ENCODE peak calls at places on chromosomes 11 and 22, in six cellular contexts. J is neuronal stem cell, X is mesenchymal stem cell, C is H1, U is trophoblast cell, L is H9. D is an unnamed sample.
A peak's percentile ranks its signal among the peaks of the same experiment; 100 is the strongest.

GRCh38 chr11:27574342-27574741 is 67.8 kb upstream of the LIN7C start:
- DNase-seq in C (no peak), X (no peak), J (no peak), L (no peak), U (no peak), D (no peak)

GRCh38 chr11:29025001-29025400 is 916.8 kb downstream of the METTL15 start:
- DNase-seq in C (no peak), X (no peak), J (no peak), L (no peak), U (peak; percentile 2), D (peak; percentile 47)

GRCh38 chr11:66221012-66221411 is 47.4 kb upstream of the RAB1B start:
- DNase-seq in U (no peak), L (peak; percentile 15), C (no peak), X (no peak), J (no peak), D (no peak)

GRCh38 chr11:75291741-75292140 is 51.2 kb downstream of the TPBGL start:
- DNase-seq in U (no peak), C (no peak), J (no peak), X (no peak), L (no peak), D (no peak)

GRCh38 chr22:37176464-37177061 is 11.5 kb downstream of the C1QTNF6 start:
- DNase-seq in J (no peak), U (peak; percentile 93), X (peak; percentile 48), L (no peak), C (no peak), D (peak; percentile 78)

GRCh38 chr11:32456864-32457263 is 21.5 kb upstream of the WT1 start:
- DNase-seq in L (no peak), U (no peak), X (no peak), J (no peak), C (no peak), D (no peak)

GRCh38 chr11:88375927-88376470 is 38.5 kb upstream of the CTSC start:
- DNase-seq in J (no peak), U (no peak), X (no peak), L (no peak), C (no peak), D (no peak)

GRCh38 chr11:83159901-83160865 is 3.3 kb downstream of the PCF11 start:
- DNase-seq in U (peak; percentile 93), C (no peak), X (peak; percentile 39), L (no peak), J (no peak), D (peak; percentile 49)

GRCh38 chr22:27952091-27952490 is 33.0 kb upstream of the PITPNB start:
- DNase-seq in L (no peak), X (peak; percentile 60), U (peak; percentile 57), C (no peak), J (no peak), D (peak; percentile 81)

GRCh38 chr11:84384637-84385227 is 1098.6 kb upstream of the CCDC90B start:
- DNase-seq in J (peak; percentile 39), U (peak; percentile 75), L (peak; percentile 42), C (peak; percentile 66), X (peak; percentile 51), D (peak; percentile 34)

GRCh38 chr11:64694821-64695365 is 28.1 kb downstream of the NRXN2 start:
- DNase-seq in J (no peak), X (no peak), C (peak; percentile 74), L (peak; percentile 56), U (no peak), D (no peak)

GRCh38 chr22:47059701-47060161 is 297.3 kb downstream of the TBC1D22A start:
- DNase-seq in X (no peak), U (peak; percentile 36), C (no peak), J (no peak), L (no peak), D (no peak)

GRCh38 chr11:25890626-25891250 is 441.2 kb upstream of the ANO3 start:
- DNase-seq in J (no peak), L (no peak), C (no peak), U (no peak), X (no peak), D (no peak)

GRCh38 chr11:118921929-118922744 is 3.6 kb downstream of the BCL9L start:
- DNase-seq in L (peak; percentile 83), U (peak; percentile 79), J (no peak), C (peak; percentile 73), X (peak; percentile 83), D (peak; percentile 56)

GRCh38 chr11:1326435-1327063 is 17.1 kb upstream of the TOLLIP start:
- DNase-seq in U (no peak), C (no peak), L (no peak), J (no peak), X (peak; percentile 90), D (peak; percentile 73)

GRCh38 chr11:19602406-19602805 is 110.2 kb upstream of the NAV2 start:
- DNase-seq in X (no peak), L (no peak), C (no peak), J (no peak), U (no peak), D (no peak)

GRCh38 chr11:12167098-12167999 is 57.0 kb downstream of the MICAL2 start:
- DNase-seq in X (peak; percentile 94), J (no peak), L (no peak), U (peak; percentile 96), C (no peak), D (peak; percentile 97)

GRCh38 chr11:65078151-65078550 is 5.7 kb downstream of the CDCA5 start:
- DNase-seq in U (peak; percentile 71), C (peak; percentile 86), X (peak; percentile 49), L (peak; percentile 64), J (no peak), D (peak; percentile 17)

GRCh38 chr22:24133187-24133965 is 47.9 kb upstream of the SUSD2 start:
- DNase-seq in X (peak; percentile 36), C (no peak), J (no peak), L (peak; percentile 58), U (no peak), D (peak; percentile 41)
- H3K14ac ChIP-seq in X (no peak overlapping the region), C (no peak overlapping the region), J (no peak overlapping the region), L (no peak overlapping the region), U (no peak overlapping the region), D (no peak overlapping the region)

GRCh38 chr11:93727985-93728791 is 13.1 kb downstream of the TAF1D start:
- DNase-seq in L (no peak), U (peak; percentile 37), C (no peak), X (no peak), J (no peak), D (peak; percentile 54)
- H3K14ac ChIP-seq in L (no peak overlapping the region), U (no peak overlapping the region), C (no peak overlapping the region), X (no peak overlapping the region), J (no peak overlapping the region), D (no peak overlapping the region)

GRCh38 chr11:15106201-15106965 is 8.3 kb upstream of the INSC start:
- DNase-seq in C (no peak), U (peak; percentile 49), J (no peak), X (peak; percentile 92), L (no peak), D (peak; percentile 91)

GRCh38 chr11:15108592-15109130 is 6.1 kb upstream of the INSC start:
- DNase-seq in L (no peak), C (no peak), J (no peak), X (no peak), U (no peak), D (no peak)

GRCh38 chr11:15107730-15108515 is 6.8 kb upstream of the INSC start:
- DNase-seq in J (no peak), X (peak; percentile 74), U (no peak), C (no peak), L (no peak), D (peak; percentile 55)

GRCh38 chr11:15111215-15111614 is 3.5 kb upstream of the INSC start:
- DNase-seq in U (no peak), C (no peak), L (no peak), J (no peak), X (no peak), D (no peak)

GRCh38 chr11:15109602-15110001 is 5.1 kb upstream of the INSC start:
- DNase-seq in J (no peak), X (no peak), L (no peak), U (no peak), C (no peak), D (no peak)
- H3K14ac ChIP-seq in J (no peak overlapping the region), X (no peak overlapping the region), L (no peak overlapping the region), U (no peak overlapping the region), C (no peak overlapping the region), D (no peak overlapping the region)

GRCh38 chr11:120327311-120327710 is 2.2 kb downstream of the TLCD5 start:
- DNase-seq in J (no peak), X (no peak), L (no peak), C (no peak), U (no peak), D (no peak)

GRCh38 chr11:120326845-120327281 is 1.8 kb downstream of the TLCD5 start:
- DNase-seq in J (no peak), C (no peak), X (peak; percentile 58), L (no peak), U (peak; percentile 88), D (peak; percentile 51)

GRCh38 chr11:120326228-120326627 is 1.1 kb downstream of the TLCD5 start:
- DNase-seq in U (peak; percentile 86), L (no peak), X (peak; percentile 85), J (no peak), C (no peak), D (peak; percentile 86)

GRCh38 chr11:120329556-120329955 is 4.5 kb downstream of the TLCD5 start:
- DNase-seq in X (no peak), L (no peak), C (no peak), U (no peak), J (no peak), D (no peak)

GRCh38 chr11:120324932-120325810 is at the start of gene TLCD5:
- DNase-seq in C (peak; percentile 91), L (peak; percentile 94), U (peak; percentile 74), J (peak; percentile 76), X (peak; percentile 85), D (peak; percentile 68)
- H3K14ac ChIP-seq in C (no peak within 1 kb of the TSS), L (peak within 1 kb of the TSS; percentile 6), U (peak within 1 kb of the TSS; percentile 96), J (no peak within 1 kb of the TSS), X (no peak within 1 kb of the TSS), D (peak within 1 kb of the TSS; percentile 89)

DNA sequence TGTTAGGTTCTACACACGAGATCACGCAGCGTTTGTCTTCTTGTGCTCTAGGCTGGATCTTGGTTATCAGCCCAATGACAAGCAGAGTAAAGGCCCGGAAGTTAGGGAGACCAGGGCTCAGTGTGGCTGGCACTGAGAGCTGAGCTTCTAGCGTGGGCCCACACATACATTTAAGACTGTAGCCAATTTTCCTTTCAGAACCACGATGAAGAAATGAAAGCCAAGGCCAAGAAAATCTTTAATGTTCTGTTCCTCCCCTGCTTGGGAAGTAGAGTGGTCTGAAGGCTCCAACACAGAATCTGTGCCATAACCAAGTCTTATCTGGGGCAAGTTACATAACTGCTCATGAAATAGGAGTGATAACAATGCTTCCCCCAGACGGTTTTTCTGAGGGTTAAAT is 4.7 kb upstream of the ST3GAL4 start:
- DNase-seq in X (no peak), L (no peak), J (no peak), U (no peak), C (no peak), D (no peak)
- H3K14ac ChIP-seq in X (no peak overlapping the region), L (no peak overlapping the region), J (no peak overlapping the region), U (no peak overlapping the region), C (no peak overlapping the region), D (peak overlapping the region; percentile 68)

DNA sequence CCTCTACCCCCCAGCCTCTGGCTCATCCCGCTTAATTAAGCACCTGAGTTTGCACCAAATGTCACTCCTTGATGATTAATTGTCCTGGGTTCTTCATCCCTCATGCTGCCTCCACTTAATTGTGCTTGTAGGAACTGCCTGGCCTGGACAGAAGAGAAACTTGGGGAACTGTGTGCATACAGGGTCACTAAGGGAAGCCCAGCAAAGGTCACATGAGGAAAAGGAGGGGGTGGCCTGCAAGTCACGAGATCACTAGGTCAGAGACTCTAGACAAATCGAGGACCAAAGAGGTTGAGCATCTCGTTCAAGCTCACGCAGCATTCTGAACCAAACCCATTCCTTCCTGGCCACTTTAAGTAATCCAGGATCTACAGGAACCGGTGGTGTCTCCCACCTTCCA is 75.8 kb downstream of the PDE2A start:
- DNase-seq in X (no peak), L (no peak), U (no peak), C (no peak), J (no peak), D (no peak)
- H3K14ac ChIP-seq in X (no peak overlapping the region), L (no peak overlapping the region), U (no peak overlapping the region), C (no peak overlapping the region), J (no peak overlapping the region), D (no peak overlapping the region)

D was measured in IMR-90.